ENCODE peak calls at places on chromosomes 7 and 10, in four cellular contexts. F is A673, M is tibial artery, N is testis. L is an unnamed sample. For H3K4me1, the result is how much of the 10 kb centered on the place peaks cover.

GRCh38 chr10:60399343-60399742 is 9.7 kb upstream of the ANK3 start:
- DNase-seq in F (no peak), M (no peak), N (no peak), L (peak)

GRCh38 chr10:46534828-46535524 is 21.5 kb downstream of the GPRIN2 start:
- DNase-seq in F (no peak), M (peak), N (no peak), L (no peak)

GRCh38 chr10:75530337-75530736 is 98.9 kb downstream of the LRMDA start:
- DNase-seq in F (no peak), M (no peak), N (no peak), L (no peak)

GRCh38 chr10:131997366-131998049 is 15.8 kb upstream of the BNIP3 start:
- DNase-seq in F (peak), M (peak), N (peak), L (peak)

GRCh38 chr10:132443605-132443997 is 46.6 kb downstream of the PWWP2B start:
- DNase-seq in F (no peak), M (no peak), N (no peak), L (peak)

GRCh38 chr10:3926675-3927525 is 141.9 kb upstream of the KLF6 start:
- DNase-seq in F (no peak), M (no peak), N (no peak), L (peak)

GRCh38 chr7:140672382-140673062 is at the start of gene ADCK2:
- DNase-seq in F (peak), M (no peak), N (peak), L (peak)

GRCh38 chr7:144812379-144813283 is 23.2 kb downstream of the TPK1 start:
- DNase-seq in F (peak), M (no peak), N (no peak), L (no peak)

GRCh38 chr10:119546009-119546408 is 3.5 kb upstream of the RGS10 start:
- DNase-seq in F (no peak), M (no peak), N (no peak), L (no peak)

GRCh38 chr10:15548331-15548730 is 171.4 kb downstream of the ITGA8 start:
- DNase-seq in F (no peak), M (no peak), N (no peak), L (no peak)

GRCh38 chr7:151038951-151039849 is 9.1 kb upstream of the ASIC3 start:
- DNase-seq in F (peak), M (peak), N (peak), L (peak)

GRCh38 chr10:122237326-122237725 is 33.8 kb upstream of the BTBD16 start:
- DNase-seq in F (no peak), M (no peak), N (no peak), L (no peak)

GRCh38 chr10:73910401-73910763 is 550 bp upstream of the PLAU start:
- DNase-seq in F (peak), M (no peak), N (no peak), L (no peak)

GRCh38 chr7:141695803-141696289 is 6.1 kb downstream of the DENND11 start:
- DNase-seq in F (no peak), M (no peak), N (no peak), L (no peak)

GRCh38 chr10:98589691-98590090 is 143.0 kb upstream of the HPS1 start:
- DNase-seq in F (no peak), M (no peak), N (no peak), L (no peak)
- H3K4me1 ChIP-seq in F (under half), M (under half), N (under half), L (under half)

GRCh38 chr7:34069676-34070075 is 164.3 kb downstream of the BMPER start:
- DNase-seq in F (peak), M (no peak), N (no peak), L (no peak)
- H3K27ac ChIP-seq in F (peak), M (no peak), N (no peak), L (peak)

GRCh38 chr10:116611153-116611545 is 9.6 kb upstream of the PNLIPRP2 start:
- DNase-seq in F (no peak), M (no peak), N (no peak), L (no peak)

GRCh38 chr10:116613486-116613885 is 7.3 kb upstream of the PNLIPRP2 start:
- DNase-seq in F (no peak), M (no peak), N (no peak), L (no peak)

GRCh38 chr10:116608683-116609594 is 11.8 kb upstream of the PNLIPRP2 start:
- DNase-seq in F (no peak), M (no peak), N (no peak), L (no peak)

GRCh38 chr10:116610443-116611152 is 10.2 kb upstream of the PNLIPRP2 start:
- DNase-seq in F (no peak), M (no peak), N (no peak), L (no peak)

GRCh38 chr10:116612107-116612506 is 8.6 kb upstream of the PNLIPRP2 start:
- DNase-seq in F (no peak), M (no peak), N (no peak), L (no peak)
- TF ChIP-seq CTCF in F (no peak), M (no peak), N (no peak), L (no peak)

GRCh38 chr7:159195926-159196325 is 51.3 kb upstream of the VIPR2 start:
- DNase-seq in F (peak), M (no peak), N (no peak), L (no peak)

GRCh38 chr7:159198016-159198724 is 53.5 kb upstream of the VIPR2 start:
- DNase-seq in F (no peak), M (no peak), N (no peak), L (no peak)

GRCh38 chr7:159196584-159196983 is 51.9 kb upstream of the VIPR2 start:
- DNase-seq in F (peak), M (no peak), N (no peak), L (no peak)

GRCh38 chr7:159200421-159200820 is 55.8 kb upstream of the VIPR2 start:
- DNase-seq in F (no peak), M (no peak), N (no peak), L (no peak)

GRCh38 chr7:159197066-159197975 is 52.7 kb upstream of the VIPR2 start:
- DNase-seq in F (peak), M (no peak), N (no peak), L (no peak)
- H3K4me1 ChIP-seq in F (under half), M (under half), N (under half), L (under half)

DNA sequence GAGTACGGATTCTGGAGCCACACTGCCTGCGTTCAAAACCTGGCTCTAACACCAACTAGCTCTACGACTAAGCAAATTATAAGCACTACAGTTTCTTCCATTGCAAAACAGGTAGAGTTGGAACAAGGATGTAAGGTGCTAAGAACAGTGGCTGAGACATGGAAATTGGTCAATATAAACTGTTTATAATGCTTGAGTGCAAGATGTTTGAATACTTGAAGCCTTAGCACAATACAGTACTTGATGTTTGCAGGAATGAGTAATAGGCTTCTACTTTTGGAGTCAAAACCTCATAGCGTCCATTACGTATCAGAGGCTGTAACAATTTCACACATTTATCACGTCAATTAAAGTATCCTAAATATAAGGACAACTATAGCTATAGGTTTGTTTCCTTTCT is 6.9 kb downstream of the NT5C2 start:
- DNase-seq in F (no peak), M (no peak), N (no peak), L (no peak)
- H3K27ac ChIP-seq in F (peak), M (no peak), N (no peak), L (no peak)